ENCODE peak calls at places on chromosome 16, in six cellular contexts. Z is body of pancreas, V is Peyer's patch, L is esophagus squamous epithelium, H is tibial nerve, U is lower leg skin. P is an unnamed sample.

GRCh38 chr16:70694088-70694487 is 8.2 kb upstream of the MTSS2 start:
- DNase-seq in U (no peak), L (no peak), Z (no peak), H (no peak), V (no peak), P (no peak)

GRCh38 chr16:82302007-82302733 is 132.1 kb upstream of the MPHOSPH6 start:
- DNase-seq in Z (peak; percentile 25), H (no peak), V (no peak), L (no peak), U (no peak), P (no peak)

GRCh38 chr16:20614201-20615141 is 38.3 kb upstream of the ACSM2B start:
- DNase-seq in H (no peak), V (no peak), L (no peak), U (no peak), Z (peak; percentile 64), P (no peak)

GRCh38 chr16:65769055-65769465 is 597.4 kb upstream of the CDH5 start:
- DNase-seq in U (no peak), H (no peak), V (no peak), Z (no peak), L (no peak), P (peak; percentile 58)

GRCh38 chr16:13919330-13919682 is 648 bp upstream of the ERCC4 start:
- DNase-seq in V (no peak), U (no peak), Z (peak; percentile 39), H (no peak), L (no peak), P (peak; percentile 67)

GRCh38 chr16:72355561-72355960 is 183.6 kb upstream of the PMFBP1 start:
- DNase-seq in U (no peak), H (no peak), L (no peak), V (no peak), Z (no peak), P (no peak)

GRCh38 chr16:56584276-56584675 is 5.1 kb upstream of the MT3 start:
- DNase-seq in Z (no peak), V (peak; percentile 18), H (no peak), L (no peak), U (peak; percentile 52), P (no peak)

GRCh38 chr16:86590501-86591144 is 12.3 kb downstream of the FOXL1 start:
- DNase-seq in L (no peak), H (no peak), U (peak; percentile 15), V (no peak), Z (no peak), P (no peak)

GRCh38 chr16:10040136-10041080 is 141.8 kb downstream of the GRIN2A start:
- DNase-seq in L (no peak), Z (no peak), U (no peak), V (no peak), H (no peak), P (peak; percentile 10)

GRCh38 chr16:5633845-5634440 is 536.3 kb upstream of the EEF2KMT start:
- DNase-seq in L (no peak), H (no peak), V (no peak), Z (no peak), U (no peak), P (peak; percentile 18)

GRCh38 chr16:11142951-11143740 is 112.9 kb downstream of the SOCS1 start:
- DNase-seq in V (no peak), Z (no peak), L (no peak), H (no peak), U (no peak), P (no peak)

GRCh38 chr16:14448874-14449273 is 181.2 kb downstream of the PARN start:
- DNase-seq in V (no peak), Z (no peak), H (no peak), L (no peak), U (no peak), P (no peak)

GRCh38 chr16:55478827-55479559 is at the start of gene MMP2:
- DNase-seq in V (peak; percentile 70), U (peak; percentile 96), H (peak; percentile 75), Z (peak; percentile 43), L (no peak), P (no peak)

GRCh38 chr16:67431077-67431804 is at the start of gene HSD11B2:
- DNase-seq in V (peak; percentile 88), L (no peak), H (no peak), U (peak; percentile 91), Z (peak; percentile 83), P (peak; percentile 53)

GRCh38 chr16:50602531-50603205 is 54.5 kb downstream of the NKD1 start:
- DNase-seq in V (peak; percentile 70), Z (peak; percentile 23), L (no peak), U (no peak), H (no peak), P (no peak)

GRCh38 chr16:67028555-67029248 is at the start of gene CBFB:
- DNase-seq in Z (peak; percentile 95), V (peak; percentile 97), U (peak; percentile 98), L (peak; percentile 62), H (peak; percentile 83), P (peak; percentile 86)

GRCh38 chr16:58111331-58111627 is 17.9 kb downstream of the CFAP20 start:
- DNase-seq in U (no peak), H (no peak), V (no peak), L (no peak), Z (no peak), P (no peak)

GRCh38 chr16:81004646-81005353 is 1.9 kb downstream of the CMC2 start:
- DNase-seq in V (peak; percentile 56), H (no peak), Z (no peak), L (no peak), U (no peak), P (peak; percentile 67)

GRCh38 chr16:49776085-49776501 is 79.8 kb downstream of the ZNF423 start:
- DNase-seq in Z (no peak), U (no peak), L (no peak), H (no peak), V (no peak), P (no peak)

GRCh38 chr16:22220076-22220453 is 14.0 kb downstream of the EEF2K start:
- DNase-seq in U (no peak), L (no peak), V (peak; percentile 69), Z (peak; percentile 34), H (no peak), P (no peak)

GRCh38 chr16:30782486-30783279 is 4.3 kb downstream of the ZNF629 start:
- DNase-seq in Z (no peak), V (no peak), H (no peak), U (no peak), L (no peak), P (no peak)

GRCh38 chr16:49204191-49204590 is 77.4 kb downstream of the CBLN1 start:
- DNase-seq in V (no peak), L (no peak), Z (no peak), H (no peak), U (peak; percentile 50), P (no peak)

GRCh38 chr16:5001571-5001970 is 32.2 kb downstream of the NAGPA start:
- DNase-seq in Z (no peak), U (no peak), H (no peak), V (no peak), L (no peak), P (no peak)

GRCh38 chr16:2779978-2780898 is 3.2 kb upstream of the ELOB start:
- DNase-seq in V (peak; percentile 38), L (no peak), H (no peak), Z (no peak), U (no peak), P (no peak)

GRCh38 chr16:2784536-2785100 is 2.7 kb downstream of the PRSS33 start:
- DNase-seq in U (no peak), H (no peak), Z (no peak), L (no peak), V (peak; percentile 44), P (no peak)

GRCh38 chr16:88385831-88386815 is 3.4 kb downstream of the ZNF469 start:
- DNase-seq in H (no peak), Z (no peak), L (no peak), V (no peak), U (no peak), P (no peak)

GRCh38 chr16:28139530-28139929 is 72.2 kb downstream of the XPO6 start:
- DNase-seq in H (no peak), L (no peak), Z (no peak), U (no peak), V (no peak), P (no peak)

GRCh38 chr16:79210629-79211028 is 389.9 kb downstream of the MAF start:
- DNase-seq in L (no peak), U (no peak), V (no peak), H (no peak), Z (no peak), P (no peak)

GRCh38 chr16:72300892-72301291 is 128.9 kb upstream of the PMFBP1 start:
- DNase-seq in H (no peak), L (no peak), V (peak; percentile 49), Z (no peak), U (no peak), P (no peak)

GRCh38 chr16:85728879-85729278 is 22.0 kb downstream of the C16orf74 start:
- DNase-seq in U (no peak), H (no peak), L (no peak), V (no peak), Z (no peak), P (no peak)

GRCh38 chr16:13994239-13995106 is 74.5 kb downstream of the ERCC4 start:
- DNase-seq in H (no peak), U (peak; percentile 37), V (no peak), L (no peak), Z (peak; percentile 15), P (no peak)

GRCh38 chr16:84649511-84649861 is 1.2 kb downstream of the KLHL36 start:
- DNase-seq in U (no peak), H (no peak), V (no peak), L (no peak), Z (no peak), P (no peak)
- TF ChIP-seq POLR2A in U (no peak), H (no peak), V (no peak), L (no peak), Z (no peak), P (no peak)

GRCh38 chr16:75116081-75116910 is at the start of gene LDHD:
- DNase-seq in L (no peak), U (peak; percentile 93), H (peak; percentile 73), Z (peak; percentile 96), V (peak; percentile 88), P (peak; percentile 67)
- TF ChIP-seq POLR2A in L (no peak), U (no peak), H (peak; percentile 64), Z (peak; percentile 96), V (peak; percentile 47), P (peak; percentile 52)

GRCh38 chr16:89892635-89893034 is 19.2 kb downstream of the TCF25 start:
- DNase-seq in H (no peak), V (no peak), Z (no peak), U (no peak), L (no peak), P (no peak)

GRCh38 chr16:89895482-89896250 is 22.3 kb downstream of the TCF25 start:
- DNase-seq in H (no peak), Z (no peak), L (no peak), V (no peak), U (no peak), P (no peak)

GRCh38 chr16:89892055-89892630 is 18.8 kb downstream of the TCF25 start:
- DNase-seq in U (no peak), H (no peak), V (no peak), Z (no peak), L (no peak), P (no peak)

GRCh38 chr16:89890886-89891657 is 17.7 kb downstream of the TCF25 start:
- DNase-seq in H (no peak), L (no peak), Z (no peak), U (no peak), V (no peak), P (no peak)

GRCh38 chr16:89893642-89894548 is 20.5 kb downstream of the TCF25 start:
- DNase-seq in L (no peak), U (no peak), H (no peak), Z (no peak), V (no peak), P (no peak)
- TF ChIP-seq POLR2A in L (no peak), U (no peak), H (no peak), Z (no peak), V (no peak), P (no peak)

GRCh38 chr16:29644338-29644857 is 18.6 kb upstream of the SPN start:
- DNase-seq in L (no peak), Z (no peak), V (no peak), U (no peak), H (no peak), P (no peak)
- TF ChIP-seq POLR2A in L (no peak), Z (no peak), V (no peak), U (no peak), H (no peak), P (no peak)